ENCODE peak calls at places on chromosomes 11 and 22, in five cellular contexts. F, B, A, S and Z are unnamed samples.

GRCh38 chr11:102064316-102064715 is 17.1 kb downstream of the CFAP300 start:
- DNase-seq in F (no peak), B (no peak), A (no peak), S (no peak), Z (no peak)

GRCh38 chr22:27212617-27213177 is 555.3 kb downstream of the MIAT start:
- DNase-seq in S (peak), F (no peak), B (peak), A (peak), Z (peak)

GRCh38 chr11:102260241-102260640 is 57.0 kb upstream of the BIRC3 start:
- DNase-seq in A (no peak), B (no peak), S (no peak), F (no peak), Z (no peak)

GRCh38 chr22:39997939-39998726 is 3.4 kb downstream of the FAM83F start:
- DNase-seq in B (peak), A (peak), S (no peak), F (peak), Z (peak)

GRCh38 chr11:76724162-76724768 is 53.7 kb upstream of the LRRC32 start:
- DNase-seq in B (no peak), S (no peak), A (no peak), F (no peak), Z (no peak)

GRCh38 chr11:76672431-76673163 is 2.0 kb upstream of the LRRC32 start:
- DNase-seq in A (no peak), S (no peak), B (no peak), F (peak), Z (peak)

GRCh38 chr11:46390331-46391171 is 1.0 kb downstream of the CHRM4 start:
- DNase-seq in S (no peak), B (no peak), F (peak), A (no peak), Z (no peak)

GRCh38 chr22:36349726-36350125 is 38.0 kb downstream of the MYH9 start:
- DNase-seq in F (no peak), B (no peak), S (no peak), A (no peak), Z (no peak)

GRCh38 chr11:3213659-3214419 is 4.8 kb downstream of the MRGPRG start:
- DNase-seq in F (peak), A (no peak), B (no peak), S (no peak), Z (peak)

GRCh38 chr11:117916956-117917355 is 12.2 kb downstream of the TMPRSS13 start:
- DNase-seq in B (no peak), F (no peak), S (peak), A (no peak), Z (peak)

GRCh38 chr11:1888811-1889526 is 2.7 kb downstream of the PRR33 start:
- DNase-seq in A (no peak), F (peak), S (peak), B (no peak), Z (peak)

GRCh38 chr22:21688706-21689381 is 23.0 kb downstream of the PPIL2 start:
- DNase-seq in F (peak), B (no peak), S (no peak), A (no peak), Z (no peak)

GRCh38 chr11:92826136-92826535 is 143.3 kb upstream of the MTNR1B start:
- DNase-seq in B (no peak), F (no peak), S (no peak), A (peak), Z (no peak)

GRCh38 chr11:10792385-10793068 is 16.2 kb downstream of the EIF4G2 start:
- DNase-seq in F (peak), B (peak), S (peak), A (peak), Z (peak)

GRCh38 chr11:107587306-107587979 is 3.5 kb upstream of the ELMOD1 start:
- DNase-seq in S (no peak), A (peak), B (no peak), F (no peak), Z (no peak)

GRCh38 chr11:70545626-70545945 is 147.3 kb downstream of the CTTN start:
- DNase-seq in F (peak), A (no peak), S (no peak), B (no peak), Z (no peak)

GRCh38 chr22:23182289-23183106 is 2.2 kb downstream of the BCR start:
- DNase-seq in F (peak), S (no peak), B (no peak), A (peak), Z (no peak)

GRCh38 chr22:21593406-21594232 is 26.1 kb downstream of the UBE2L3 start:
- DNase-seq in B (no peak), F (no peak), S (no peak), A (no peak), Z (no peak)

GRCh38 chr11:125553357-125553756 is 15.9 kb upstream of the EI24 start:
- DNase-seq in F (no peak), A (no peak), S (no peak), B (no peak), Z (no peak)

GRCh38 chr22:44455151-44455962 is 42.7 kb downstream of the RTL6 start:
- DNase-seq in S (no peak), B (no peak), F (no peak), A (no peak), Z (peak)
- TF ChIP-seq CTCF in S (no peak), B (no peak), F (no peak), A (no peak), Z (no peak)

GRCh38 chr11:65653229-65654225 is 9.2 kb downstream of the RELA start:
- DNase-seq in S (no peak), F (peak), A (no peak), B (peak), Z (no peak)
- H3K4me3 ChIP-seq in S (peak), F (peak), A (peak), B (peak), Z (peak)

GRCh38 chr11:8361664-8362210 is 98.1 kb upstream of the LMO1 start:
- DNase-seq in A (no peak), B (no peak), S (no peak), F (no peak), Z (no peak)

GRCh38 chr11:8357891-8358566 is 94.4 kb upstream of the LMO1 start:
- DNase-seq in A (no peak), B (no peak), S (no peak), F (no peak), Z (peak)

GRCh38 chr11:8361206-8361605 is 97.5 kb upstream of the LMO1 start:
- DNase-seq in A (no peak), S (no peak), F (no peak), B (no peak), Z (no peak)

GRCh38 chr11:8359521-8359920 is 95.8 kb upstream of the LMO1 start:
- DNase-seq in F (no peak), B (no peak), A (no peak), S (no peak), Z (peak)

DNA sequence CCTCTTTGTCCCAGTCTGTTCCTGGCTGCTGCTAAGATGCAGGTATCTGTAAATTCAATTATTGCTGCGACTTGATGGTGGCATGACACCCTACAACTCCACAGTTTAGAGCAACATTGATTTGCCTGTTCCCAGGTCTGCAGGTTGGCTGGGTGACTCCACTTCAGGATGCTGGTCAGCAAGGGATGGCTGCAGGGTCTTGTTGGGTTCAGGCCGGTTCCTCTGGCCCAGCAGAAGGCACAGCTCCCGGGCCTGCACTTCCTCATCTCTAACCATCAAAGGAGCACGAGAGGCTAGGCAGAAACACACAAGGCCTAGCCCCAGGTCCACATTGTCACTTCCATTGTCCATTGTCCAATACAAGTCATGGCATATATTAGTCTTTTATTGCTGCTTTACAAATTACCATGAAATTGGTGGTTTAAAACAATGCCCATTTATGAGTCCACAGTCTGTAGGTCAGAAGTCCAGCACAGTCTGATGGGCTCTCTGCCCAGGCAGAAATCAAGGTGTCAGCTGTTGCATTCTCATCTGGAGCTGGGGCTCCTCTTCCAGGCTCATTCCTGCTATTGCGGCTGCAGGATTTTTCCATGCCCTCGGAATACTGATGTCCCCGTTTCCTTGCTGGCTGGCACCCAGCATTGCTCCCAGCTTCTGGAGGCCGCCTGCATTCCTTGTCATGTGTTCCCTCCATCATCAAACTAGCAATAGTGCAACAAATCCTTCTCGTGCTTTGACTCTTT is 96.6 kb upstream of the LMO1 start:
- DNase-seq in A (no peak), F (no peak), B (peak), S (no peak), Z (peak)
- TF ChIP-seq CTCF in A (no peak), F (no peak), B (no peak), S (no peak), Z (no peak)

GRCh38 chr11:86018249-86018648 is 50.6 kb downstream of the PICALM start:
- DNase-seq in S (no peak), A (no peak), F (no peak), B (no peak), Z (no peak)

GRCh38 chr11:86015699-86016098 is 53.2 kb downstream of the PICALM start:
- DNase-seq in F (no peak), S (no peak), A (no peak), B (no peak), Z (no peak)

GRCh38 chr11:86016451-86016850 is 52.4 kb downstream of the PICALM start:
- DNase-seq in A (no peak), F (no peak), S (no peak), B (no peak), Z (no peak)

GRCh38 chr11:86021390-86021789 is 47.5 kb downstream of the PICALM start:
- DNase-seq in S (no peak), A (no peak), F (no peak), B (no peak), Z (no peak)
- H3K4me3 ChIP-seq in S (no peak), A (no peak), F (no peak), B (no peak), Z (no peak)